ENCODE peak calls at places on chromosome 6, in five cellular contexts. U is AG04449, N is heart right ventricle, M is foreskin keratinocyte, A is mucosa of descending colon. P is an unnamed sample.
A peak's percentile ranks its signal among the peaks of the same experiment; 100 is the strongest.

GRCh38 chr6:158338311-158339112 is 26.2 kb downstream of the TULP4 start:
- DNase-seq in A (no peak), U (no peak), N (no peak), M (no peak), P (no peak)

GRCh38 chr6:111842891-111843290 is 30.4 kb downstream of the FYN start:
- DNase-seq in U (no peak), N (no peak), M (no peak), A (no peak), P (no peak)

GRCh38 chr6:46940433-46941226 is 18.9 kb upstream of the ADGRF5 start:
- DNase-seq in M (no peak), A (no peak), N (no peak), U (no peak), P (no peak)

GRCh38 chr6:159002432-159003160 is 2.6 kb upstream of the RSPH3 start:
- DNase-seq in U (no peak), A (no peak), N (no peak), M (no peak), P (no peak)

GRCh38 chr6:108902389-108902792 is 54.2 kb downstream of the ARMC2 start:
- DNase-seq in N (no peak), A (no peak), U (no peak), M (no peak), P (no peak)

GRCh38 chr6:157059781-157060180 is 263.5 kb downstream of the TMEM242 start:
- DNase-seq in A (no peak), N (no peak), U (no peak), M (no peak), P (no peak)

GRCh38 chr6:1553562-1554088 is 56.1 kb upstream of the FOXC1 start:
- DNase-seq in M (no peak), A (no peak), N (no peak), U (no peak), P (no peak)

GRCh38 chr6:149843051-149843633 is 21.0 kb downstream of the LRP11 start:
- DNase-seq in A (no peak), U (no peak), N (no peak), M (no peak), P (no peak)

GRCh38 chr6:152096863-152097496 is 289.5 kb downstream of the ESR1 start:
- DNase-seq in N (no peak), U (peak; percentile 89), A (no peak), M (peak; percentile 79), P (no peak)

GRCh38 chr6:32393660-32394420 is 13.1 kb downstream of the BTNL2 start:
- DNase-seq in N (no peak), M (peak; percentile 87), A (no peak), U (no peak), P (no peak)

GRCh38 chr6:15247750-15248450 is 2.0 kb downstream of the JARID2 start:
- DNase-seq in U (no peak), N (peak; percentile 65), A (peak; percentile 78), M (peak; percentile 56), P (no peak)

GRCh38 chr6:11245406-11245990 is 13.0 kb upstream of the NEDD9 start:
- DNase-seq in N (no peak), A (no peak), M (no peak), U (no peak), P (no peak)

GRCh38 chr6:138038148-138038870 is 68.9 kb downstream of the PERP start:
- DNase-seq in A (no peak), U (no peak), M (no peak), N (no peak), P (no peak)

GRCh38 chr6:45001663-45002062 is 326.5 kb upstream of the RUNX2 start:
- DNase-seq in N (no peak), M (no peak), A (no peak), U (no peak), P (no peak)

GRCh38 chr6:170026272-170027110 is 264.4 kb downstream of the DLL1 start:
- DNase-seq in M (peak; percentile 99), N (no peak), U (no peak), A (peak; percentile 50), P (no peak)

GRCh38 chr6:161242779-161243693 is 30.8 kb downstream of the AGPAT4 start:
- DNase-seq in N (no peak), A (no peak), M (no peak), U (no peak), P (no peak)

GRCh38 chr6:50712291-50712690 is 1.0 kb upstream of the TFAP2D start:
- DNase-seq in M (no peak), A (no peak), N (no peak), U (no peak), P (no peak)

GRCh38 chr6:107620736-107621135 is 130.8 kb downstream of the SOBP start:
- DNase-seq in N (no peak), U (no peak), M (no peak), A (no peak), P (no peak)

GRCh38 chr6:40774932-40775331 is 187.8 kb upstream of the LRFN2 start:
- DNase-seq in U (no peak), N (no peak), A (no peak), M (no peak), P (no peak)
- TF ChIP-seq CTCF in U (no peak), N (no peak), A (no peak), M (no peak), P (peak; percentile 18)

GRCh38 chr6:160029525-160029924 is 60.6 kb downstream of the IGF2R start:
- DNase-seq in A (no peak), U (no peak), M (no peak), N (no peak), P (no peak)

GRCh38 chr6:160027931-160028330 is 59.0 kb downstream of the IGF2R start:
- DNase-seq in U (peak; percentile 21), A (no peak), N (no peak), M (no peak), P (no peak)

GRCh38 chr6:160028487-160029275 is 59.8 kb downstream of the IGF2R start:
- DNase-seq in A (no peak), M (no peak), N (no peak), U (no peak), P (no peak)

GRCh38 chr6:160031442-160031841 is 62.6 kb downstream of the IGF2R start:
- DNase-seq in A (no peak), M (peak; percentile 40), N (no peak), U (no peak), P (no peak)

GRCh38 chr6:160030103-160030502 is 61.2 kb downstream of the IGF2R start:
- DNase-seq in A (peak; percentile 68), N (peak; percentile 88), U (peak; percentile 86), M (peak; percentile 94), P (no peak)
- TF ChIP-seq CTCF in A (no peak), N (no peak), U (no peak), M (peak; percentile 23), P (peak; percentile 55)

GRCh38 chr6:93418448-93419303 is 683 bp downstream of the EPHA7 start:
- DNase-seq in N (peak; percentile 33), M (peak; percentile 13), A (peak; percentile 40), U (no peak), P (peak; percentile 90)

GRCh38 chr6:93419304-93420162 is at the start of gene EPHA7:
- DNase-seq in N (peak; percentile 91), M (peak; percentile 78), U (no peak), A (peak; percentile 91), P (peak; percentile 99)

GRCh38 chr6:93423542-93423941 is 4.2 kb upstream of the EPHA7 start:
- DNase-seq in U (no peak), N (no peak), M (no peak), A (peak; percentile 18), P (no peak)

GRCh38 chr6:93420163-93420806 is 926 bp upstream of the EPHA7 start:
- DNase-seq in U (no peak), A (no peak), M (peak; percentile 7), N (no peak), P (no peak)

GRCh38 chr6:93424303-93425064 is 5.1 kb upstream of the EPHA7 start:
- DNase-seq in N (no peak), A (no peak), U (no peak), M (no peak), P (no peak)
- TF ChIP-seq CTCF in N (no peak), A (no peak), U (no peak), M (peak; percentile 68), P (peak; percentile 66)

GRCh38 chr6:25882066-25882496 is 8.0 kb upstream of the SLC17A3 start:
- DNase-seq in U (no peak), N (peak; percentile 14), M (no peak), A (peak; percentile 54), P (peak; percentile 92)
- TF ChIP-seq CTCF in U (no peak), N (no peak), M (no peak), A (no peak), P (no peak)

P was measured in chondrocyte.